ENCODE peak calls at places on chromosomes 11 and 22, in eight cellular contexts. J is neural progenitor cell, D is fibroblast of lung, C is K562, E is H9, A is hepatocyte, O is OCI-LY7, I is GM23248. Z is an unnamed sample.

GRCh38 chr11:108097179-108097578 is 24.2 kb upstream of the ACAT1 start:
- DNase-seq in J (no peak), D (no peak), C (no peak), E (no peak), A (no peak), O (no peak), I (no peak), Z (no peak)

GRCh38 chr22:30424471-30425326 is 869 bp upstream of the MTFP1 start:
- DNase-seq in J (peak; percentile 57), D (no peak), C (no peak), E (peak; percentile 48), A (peak; percentile 37), O (peak; percentile 44), I (peak; percentile 70), Z (peak; percentile 70)

GRCh38 chr11:78869293-78869692 is 294.6 kb upstream of the NARS2 start:
- DNase-seq in J (no peak), D (no peak), C (no peak), E (no peak), A (no peak), O (no peak), I (no peak), Z (no peak)

GRCh38 chr11:128806496-128807261 is 60.4 kb downstream of the KCNJ1 start:
- DNase-seq in J (no peak), D (no peak), C (no peak), E (no peak), A (no peak), O (no peak), I (peak; percentile 61), Z (no peak)

GRCh38 chr11:120811199-120811598 is 212.7 kb upstream of the TBCEL start:
- DNase-seq in J (no peak), D (no peak), C (no peak), E (no peak), A (no peak), O (no peak), I (no peak), Z (no peak)

GRCh38 chr11:72038491-72038890 is 39.8 kb downstream of the IL18BP start:
- DNase-seq in J (no peak), D (peak; percentile 89), C (peak; percentile 35), E (no peak), A (peak; percentile 59), O (no peak), I (peak; percentile 86), Z (no peak)

GRCh38 chr11:71304491-71304890 is 52.1 kb upstream of the SHANK2 start:
- DNase-seq in J (no peak), D (no peak), C (no peak), E (no peak), A (no peak), O (no peak), I (no peak), Z (no peak)

GRCh38 chr11:107018274-107018901 is at the start of gene GUCY1A2:
- DNase-seq in J (peak; percentile 66), D (peak; percentile 12), C (no peak), E (peak; percentile 59), A (peak; percentile 57), O (no peak), I (peak; percentile 42), Z (no peak)

GRCh38 chr11:72352859-72353551 is 81.3 kb downstream of the CLPB start:
- DNase-seq in J (peak; percentile 67), D (peak; percentile 81), C (no peak), E (peak; percentile 62), A (peak; percentile 75), O (no peak), I (peak; percentile 82), Z (peak; percentile 65)

GRCh38 chr11:2901854-2902783 is 16.5 kb upstream of the CDKN1C start:
- DNase-seq in J (peak; percentile 94), D (peak; percentile 88), C (peak; percentile 97), E (peak; percentile 98), A (peak; percentile 97), O (peak; percentile 98), I (peak; percentile 99), Z (peak; percentile 98)

GRCh38 chr11:33617672-33618362 is 82.8 kb downstream of the C11orf91 start:
- DNase-seq in J (no peak), D (no peak), C (no peak), E (no peak), A (no peak), O (no peak), I (no peak), Z (peak; percentile 14)

GRCh38 chr11:57335343-57336110 is at the start of gene SSRP1:
- DNase-seq in J (peak; percentile 93), D (peak; percentile 87), C (peak; percentile 94), E (peak; percentile 84), A (peak; percentile 93), O (peak; percentile 95), I (peak; percentile 95), Z (peak; percentile 96)

GRCh38 chr11:102268083-102268984 is 49.0 kb upstream of the BIRC3 start:
- DNase-seq in J (peak; percentile 92), D (peak; percentile 76), C (peak; percentile 98), E (peak; percentile 97), A (peak; percentile 95), O (peak; percentile 75), I (peak; percentile 73), Z (peak; percentile 78)

GRCh38 chr22:19505735-19506126 is 18.5 kb downstream of the CLDN5 start:
- DNase-seq in J (no peak), D (no peak), C (no peak), E (no peak), A (no peak), O (no peak), I (no peak), Z (no peak)

GRCh38 chr11:22875869-22876473 is 15.7 kb upstream of the CCDC179 start:
- DNase-seq in J (peak; percentile 85), D (peak; percentile 88), C (peak; percentile 70), E (peak; percentile 37), A (peak; percentile 93), O (peak; percentile 83), I (peak; percentile 94), Z (peak; percentile 92)

GRCh38 chr11:57427692-57428082 is 766 bp upstream of the SLC43A3 start:
- DNase-seq in J (no peak), D (peak; percentile 96), C (no peak), E (no peak), A (no peak), O (no peak), I (peak; percentile 94), Z (no peak)

GRCh38 chr22:36021649-36022048 is 7.0 kb downstream of the RBFOX2 start:
- DNase-seq in J (no peak), D (peak; percentile 34), C (no peak), E (no peak), A (no peak), O (peak; percentile 27), I (no peak), Z (no peak)

GRCh38 chr11:92269021-92269420 is 44.4 kb downstream of the FAT3 start:
- DNase-seq in J (no peak), D (peak; percentile 21), C (no peak), E (no peak), A (peak; percentile 31), O (no peak), I (peak; percentile 64), Z (no peak)

GRCh38 chr11:46273511-46274205 is 3.8 kb upstream of the CREB3L1 start:
- DNase-seq in J (no peak), D (no peak), C (no peak), E (no peak), A (peak; percentile 62), O (no peak), I (peak; percentile 39), Z (no peak)

DNA sequence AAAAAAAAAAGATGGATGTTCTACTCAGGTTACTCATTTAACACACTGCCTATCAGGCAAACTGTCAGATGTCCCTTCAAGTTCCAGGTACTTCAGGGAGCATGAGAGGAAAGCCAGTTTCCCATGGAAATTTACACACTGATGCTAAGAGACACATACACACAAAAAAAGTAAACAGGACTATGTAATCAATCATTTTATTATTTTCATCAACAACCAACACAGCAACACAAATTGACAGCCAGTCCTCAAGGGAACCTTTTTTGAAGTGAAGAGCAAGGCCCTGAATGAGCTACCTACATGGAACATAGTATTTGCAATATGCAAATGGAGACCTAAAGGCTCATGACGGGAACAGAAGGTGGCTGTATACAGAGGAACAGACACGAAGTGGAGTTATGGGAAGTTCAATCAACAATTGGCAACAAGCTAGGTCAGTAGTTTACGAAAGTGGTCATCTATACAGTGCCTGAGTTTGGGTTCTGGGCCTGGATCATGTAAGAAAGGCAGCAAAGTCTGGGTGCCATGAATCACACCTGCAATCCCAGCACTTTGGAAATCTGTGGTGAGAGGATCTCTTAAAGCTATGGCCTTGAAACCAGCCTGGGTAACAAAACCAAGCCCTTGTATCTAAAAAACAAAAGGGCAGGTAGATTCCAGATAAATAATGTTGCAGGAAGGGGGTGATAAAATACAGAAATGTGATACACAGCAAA is 12.6 kb upstream of the WDR74 start:
- DNase-seq in J (no peak), D (no peak), C (no peak), E (no peak), A (no peak), O (peak; percentile 41), I (no peak), Z (peak; percentile 69)
- H3K79me2 ChIP-seq in J (peaks cover 51% of the 10 kb centered on the region), D (peaks cover 34% of the 10 kb centered on the region), C (peaks cover 56% of the 10 kb centered on the region), E (peaks cover 34% of the 10 kb centered on the region), A (peaks cover 37% of the 10 kb centered on the region), O (peaks cover 48% of the 10 kb centered on the region), I (peaks cover 43% of the 10 kb centered on the region), Z (peaks cover 32% of the 10 kb centered on the region)

GRCh38 chr11:13449522-13449921 is 13.5 kb downstream of the BTBD10 start:
- DNase-seq in J (no peak), D (no peak), C (no peak), E (no peak), A (no peak), O (no peak), I (no peak), Z (no peak)
- H3K79me2 ChIP-seq in J (peaks cover 83% of the 10 kb centered on the region), D (peaks cover 46% of the 10 kb centered on the region), C (peaks cover 3% of the 10 kb centered on the region), E (peaks cover 2% of the 10 kb centered on the region), A (peaks cover 92% of the 10 kb centered on the region), O (peaks cover 24% of the 10 kb centered on the region), I (peaks cover 97% of the 10 kb centered on the region), Z (peaks cover 98% of the 10 kb centered on the region)

GRCh38 chr11:119258983-119259382 is 52.8 kb downstream of the CBL start:
- DNase-seq in J (no peak), D (no peak), C (no peak), E (no peak), A (no peak), O (peak; percentile 10), I (no peak), Z (peak; percentile 57)
- H3K79me2 ChIP-seq in J (peaks cover 49% of the 10 kb centered on the region), D (peaks cover 16% of the 10 kb centered on the region), C (peaks cover 26% of the 10 kb centered on the region), E (peaks cover 3% of the 10 kb centered on the region), A (peaks cover 52% of the 10 kb centered on the region), O (peaks cover 64% of the 10 kb centered on the region), I (peaks cover 97% of the 10 kb centered on the region), Z (peaks cover 80% of the 10 kb centered on the region)

GRCh38 chr11:47498149-47498548 is 49.2 kb upstream of the RAPSN start:
- DNase-seq in J (no peak), D (no peak), C (no peak), E (no peak), A (no peak), O (no peak), I (no peak), Z (no peak)

GRCh38 chr11:47500121-47500520 is 51.2 kb upstream of the RAPSN start:
- DNase-seq in J (no peak), D (no peak), C (no peak), E (no peak), A (no peak), O (no peak), I (no peak), Z (no peak)

GRCh38 chr11:47498584-47499152 is 49.7 kb upstream of the RAPSN start:
- DNase-seq in J (no peak), D (no peak), C (no peak), E (no peak), A (no peak), O (no peak), I (no peak), Z (no peak)

GRCh38 chr11:47499614-47500013 is 50.7 kb upstream of the RAPSN start:
- DNase-seq in J (no peak), D (no peak), C (no peak), E (no peak), A (no peak), O (no peak), I (no peak), Z (no peak)

GRCh38 chr11:47499160-47499559 is 50.2 kb upstream of the RAPSN start:
- DNase-seq in J (no peak), D (no peak), C (no peak), E (no peak), A (no peak), O (no peak), I (no peak), Z (no peak)
- H3K79me2 ChIP-seq in J (peaks cover 100% of the 10 kb centered on the region), D (peaks cover 74% of the 10 kb centered on the region), C (peaks cover 99% of the 10 kb centered on the region), E (peaks cover 22% of the 10 kb centered on the region), A (peaks cover 98% of the 10 kb centered on the region), O (peaks cover 71% of the 10 kb centered on the region), I (peaks cover 100% of the 10 kb centered on the region), Z (peaks cover 100% of the 10 kb centered on the region)

Z was measured in Karpas-422.